ENCODE peak calls at places on chromosome 14, in five cellular contexts. N, G, V, H and E are unnamed samples.
A peak's percentile ranks its signal among the peaks of the same experiment; 100 is the strongest.

GRCh38 chr14:101072070-101072469 is 168.5 kb upstream of the RTL1 start:
- DNase-seq in N (no peak), G (no peak), V (no peak), H (no peak), E (no peak)

GRCh38 chr14:69763761-69764510 is 3.0 kb upstream of the SRSF5 start:
- DNase-seq in N (no peak), G (no peak), V (no peak), H (no peak), E (no peak)

GRCh38 chr14:100422556-100423420 is 99.6 kb downstream of the SLC25A47 start:
- DNase-seq in N (no peak), G (no peak), V (no peak), H (no peak), E (peak; percentile 67)

GRCh38 chr14:69652942-69653680 is 41.7 kb downstream of the SUSD6 start:
- DNase-seq in N (no peak), G (no peak), V (no peak), H (no peak), E (no peak)

GRCh38 chr14:78119440-78119839 is 50.7 kb upstream of the NRXN3 start:
- DNase-seq in N (no peak), G (no peak), V (no peak), H (no peak), E (no peak)

GRCh38 chr14:91126761-91127160 is 12.9 kb downstream of the DGLUCY start:
- DNase-seq in N (no peak), G (no peak), V (no peak), H (no peak), E (no peak)

GRCh38 chr14:96086032-96086431 is 46.9 kb downstream of the C14orf132 start:
- DNase-seq in N (no peak), G (peak; percentile 80), V (no peak), H (no peak), E (peak; percentile 89)

GRCh38 chr14:73238262-73238852 is 1.1 kb downstream of the PAPLN start:
- DNase-seq in N (no peak), G (peak; percentile 94), V (no peak), H (no peak), E (peak; percentile 96)

GRCh38 chr14:52068741-52069616 is at the start of gene NID2:
- DNase-seq in N (no peak), G (peak; percentile 91), V (peak; percentile 22), H (peak; percentile 75), E (peak; percentile 95)

GRCh38 chr14:37019488-37019887 is 152.9 kb downstream of the SLC25A21 start:
- DNase-seq in N (no peak), G (no peak), V (no peak), H (no peak), E (no peak)

GRCh38 chr14:100384819-100385813 is 62.0 kb downstream of the SLC25A47 start:
- DNase-seq in N (no peak), G (peak; percentile 76), V (no peak), H (no peak), E (peak; percentile 67)

GRCh38 chr14:93708311-93708734 is 80.0 kb downstream of the PRIMA1 start:
- DNase-seq in N (no peak), G (no peak), V (no peak), H (no peak), E (no peak)

GRCh38 chr14:30751646-30752416 is 122.5 kb upstream of the COCH start:
- DNase-seq in N (no peak), G (no peak), V (no peak), H (no peak), E (no peak)

GRCh38 chr14:68807148-68807600 is 14.3 kb upstream of the ZFP36L1 start:
- DNase-seq in N (no peak), G (peak; percentile 61), V (no peak), H (peak; percentile 66), E (peak; percentile 75)

GRCh38 chr14:72582582-72582981 is 311.3 kb downstream of the DPF3 start:
- DNase-seq in N (no peak), G (no peak), V (no peak), H (no peak), E (no peak)

GRCh38 chr14:69715725-69716482 is 51.0 kb upstream of the SRSF5 start:
- DNase-seq in N (no peak), G (peak; percentile 92), V (no peak), H (peak; percentile 86), E (peak; percentile 63)

GRCh38 chr14:34330846-34331245 is 131.2 kb downstream of the SPTSSA start:
- DNase-seq in N (no peak), G (no peak), V (no peak), H (no peak), E (no peak)

GRCh38 chr14:33568935-33569579 is 381.8 kb downstream of the EGLN3 start:
- DNase-seq in N (no peak), G (peak; percentile 32), V (no peak), H (no peak), E (peak; percentile 54)

GRCh38 chr14:105857816-105858675 is 331.7 kb downstream of the TMEM121 start:
- DNase-seq in N (no peak), G (no peak), V (no peak), H (no peak), E (no peak)

GRCh38 chr14:103097244-103097993 is 2.9 kb downstream of the EXOC3L4 start:
- DNase-seq in N (no peak), G (no peak), V (no peak), H (no peak), E (no peak)

GRCh38 chr14:98931911-98932310 is 340.1 kb downstream of the BCL11B start:
- DNase-seq in N (no peak), G (no peak), V (peak; percentile 9), H (peak; percentile 28), E (no peak)

GRCh38 chr14:54487771-54488170 is 1.0 kb downstream of the GMFB start:
- DNase-seq in N (no peak), G (peak; percentile 56), V (no peak), H (no peak), E (peak; percentile 32)

GRCh38 chr14:102659797-102660196 is 67.3 kb downstream of the RCOR1 start:
- DNase-seq in N (no peak), G (peak; percentile 16), V (no peak), H (no peak), E (no peak)

GRCh38 chr14:68282479-68283377 is 463.1 kb downstream of the RAD51B start:
- DNase-seq in N (no peak), G (no peak), V (no peak), H (no peak), E (no peak)

GRCh38 chr14:65156568-65157366 is 54.5 kb upstream of the MAX start:
- DNase-seq in N (no peak), G (peak; percentile 64), V (no peak), H (no peak), E (peak; percentile 51)

GRCh38 chr14:105096206-105096875 is 31.1 kb upstream of the GPR132 start:
- DNase-seq in N (no peak), G (no peak), V (no peak), H (no peak), E (no peak)

GRCh38 chr14:101130861-101131260 is 227.3 kb upstream of the RTL1 start:
- DNase-seq in N (no peak), G (no peak), V (no peak), H (peak; percentile 8), E (no peak)

GRCh38 chr14:80213602-80214001 is 2.3 kb upstream of the DIO2 start:
- DNase-seq in N (no peak), G (peak; percentile 33), V (no peak), H (peak; percentile 13), E (peak; percentile 33)

GRCh38 chr14:72916174-72916573 is 10.1 kb upstream of the DCAF4 start:
- DNase-seq in N (no peak), G (peak; percentile 52), V (no peak), H (no peak), E (peak; percentile 75)

GRCh38 chr14:35808076-35808657 is 928 bp downstream of the RALGAPA1 start:
- DNase-seq in N (no peak), G (no peak), V (no peak), H (no peak), E (peak; percentile 39)

GRCh38 chr14:67987596-67987995 is 168.0 kb downstream of the RAD51B start:
- DNase-seq in N (no peak), G (peak; percentile 92), V (no peak), H (no peak), E (peak; percentile 83)

GRCh38 chr14:71593966-71594365 is 338.3 kb upstream of the RGS6 start:
- DNase-seq in N (no peak), G (no peak), V (no peak), H (no peak), E (no peak)

GRCh38 chr14:44453433-44454171 is 53.5 kb downstream of the FSCB start:
- DNase-seq in N (no peak), G (no peak), V (no peak), H (peak; percentile 32), E (peak; percentile 45)

GRCh38 chr14:24368562-24369252 is 723 bp downstream of the NFATC4 start:
- DNase-seq in N (no peak), G (peak; percentile 86), V (no peak), H (peak; percentile 47), E (peak; percentile 73)

GRCh38 chr14:51552768-51553426 is 98.8 kb upstream of the FRMD6 start:
- DNase-seq in N (no peak), G (no peak), V (no peak), H (peak; percentile 44), E (peak; percentile 57)

GRCh38 chr14:81313200-81313599 is 86.9 kb downstream of the STON2 start:
- DNase-seq in N (no peak), G (peak; percentile 7), V (no peak), H (no peak), E (no peak)

GRCh38 chr14:91297081-91297711 is 52.7 kb upstream of the GPR68 start:
- DNase-seq in N (no peak), G (no peak), V (no peak), H (no peak), E (no peak)

GRCh38 chr14:102939329-102939728 is 16.9 kb downstream of the AMN start:
- DNase-seq in N (no peak), G (no peak), V (no peak), H (no peak), E (no peak)